ENCODE peak calls at places on chromosome 5, in six cellular contexts. One of them, this sample, is unnamed.
A peak's percentile ranks its signal among the peaks of the same experiment; 100 is the strongest.

GRCh38 chr5:37814699-37815098 is 25.1 kb downstream of the GDNF start:
- DNase-seq in GM23338: no peak
- DNase-seq in HFFc6: no peak
- DNase-seq in OCI-LY7: no peak
- DNase-seq in BJ: no peak
- DNase-seq in A549: no peak
- DNase-seq in this sample: no peak

GRCh38 chr5:172429201-172429940 is 25.0 kb downstream of the SH3PXD2B start:
- DNase-seq in GM23338: no peak
- DNase-seq in HFFc6: peak; percentile 70
- DNase-seq in OCI-LY7: no peak
- DNase-seq in BJ: peak; percentile 89
- DNase-seq in A549: no peak
- DNase-seq in this sample: no peak

GRCh38 chr5:169607882-169608281 is 24.3 kb downstream of the SPDL1 start:
- DNase-seq in GM23338: no peak
- DNase-seq in HFFc6: no peak
- DNase-seq in OCI-LY7: no peak
- DNase-seq in BJ: no peak
- DNase-seq in A549: no peak
- DNase-seq in this sample: no peak

GRCh38 chr5:61675015-61675692 is 343.1 kb downstream of the ZSWIM6 start:
- DNase-seq in GM23338: peak; percentile 41
- DNase-seq in HFFc6: no peak
- DNase-seq in OCI-LY7: no peak
- DNase-seq in BJ: no peak
- DNase-seq in A549: peak; percentile 9
- DNase-seq in this sample: no peak

GRCh38 chr5:2375796-2376195 is 375.7 kb downstream of the IRX2 start:
- DNase-seq in GM23338: no peak
- DNase-seq in HFFc6: no peak
- DNase-seq in OCI-LY7: no peak
- DNase-seq in BJ: no peak
- DNase-seq in A549: no peak
- DNase-seq in this sample: no peak

GRCh38 chr5:40165789-40166728 is 513.7 kb upstream of the PTGER4 start:
- DNase-seq in GM23338: peak; percentile 24
- DNase-seq in HFFc6: peak; percentile 11
- DNase-seq in OCI-LY7: no peak
- DNase-seq in BJ: no peak
- DNase-seq in A549: peak; percentile 15
- DNase-seq in this sample: peak; percentile 7

GRCh38 chr5:67156976-67157583 is 39.5 kb downstream of the CD180 start:
- DNase-seq in GM23338: peak; percentile 64
- DNase-seq in HFFc6: peak; percentile 6
- DNase-seq in OCI-LY7: peak; percentile 68
- DNase-seq in BJ: no peak
- DNase-seq in A549: peak; percentile 47
- DNase-seq in this sample: peak; percentile 67

GRCh38 chr5:105978011-105978410 is 1692.7 kb downstream of the EFNA5 start:
- DNase-seq in GM23338: no peak
- DNase-seq in HFFc6: no peak
- DNase-seq in OCI-LY7: no peak
- DNase-seq in BJ: no peak
- DNase-seq in A549: no peak
- DNase-seq in this sample: no peak

GRCh38 chr5:43008369-43009158 is 31.6 kb downstream of the ANXA2R start:
- DNase-seq in GM23338: peak; percentile 96
- DNase-seq in HFFc6: peak; percentile 89
- DNase-seq in OCI-LY7: peak; percentile 96
- DNase-seq in BJ: no peak
- DNase-seq in A549: peak; percentile 98
- DNase-seq in this sample: peak; percentile 95
- TF ChIP-seq CTCF in GM23338: no peak
- TF ChIP-seq CTCF in HFFc6: peak; percentile 30
- TF ChIP-seq CTCF in OCI-LY7: peak; percentile 66
- TF ChIP-seq CTCF in BJ: no peak
- TF ChIP-seq CTCF in A549: peak; percentile 34
- TF ChIP-seq CTCF in this sample: no peak

GRCh38 chr5:159185773-159186172 is 23.6 kb downstream of the RNF145 start:
- DNase-seq in GM23338: no peak
- DNase-seq in HFFc6: no peak
- DNase-seq in OCI-LY7: no peak
- DNase-seq in BJ: no peak
- DNase-seq in A549: no peak
- DNase-seq in this sample: no peak
- TF ChIP-seq CTCF in GM23338: no peak
- TF ChIP-seq CTCF in HFFc6: no peak
- TF ChIP-seq CTCF in OCI-LY7: no peak
- TF ChIP-seq CTCF in BJ: no peak
- TF ChIP-seq CTCF in A549: no peak
- TF ChIP-seq CTCF in this sample: no peak

DNA sequence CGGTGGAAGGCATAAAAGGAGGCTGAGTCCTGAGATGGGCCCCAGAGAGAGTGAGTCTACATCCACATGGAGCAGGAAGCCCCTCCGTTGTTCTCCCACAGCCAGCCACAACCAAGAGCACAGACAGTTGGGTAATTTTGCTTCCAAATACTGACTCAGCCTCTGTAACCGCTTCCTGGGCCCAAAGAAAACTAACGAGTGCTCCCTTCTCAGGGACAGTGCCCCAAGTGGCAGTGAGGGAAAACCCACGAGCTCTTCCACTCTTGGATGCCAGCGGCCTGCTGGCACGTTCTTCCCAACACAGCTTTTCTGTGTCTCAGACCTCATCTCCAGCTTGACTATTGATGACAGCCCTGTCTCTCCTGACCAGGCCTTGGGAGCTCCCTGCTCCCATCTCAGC is 207.6 kb downstream of the FSTL4 start:
- DNase-seq in GM23338: peak; percentile 61
- DNase-seq in HFFc6: peak; percentile 8
- DNase-seq in OCI-LY7: no peak
- DNase-seq in BJ: no peak
- DNase-seq in A549: peak; percentile 13
- DNase-seq in this sample: peak; percentile 25
- TF ChIP-seq CTCF in GM23338: peak; percentile 38
- TF ChIP-seq CTCF in HFFc6: peak; percentile 37
- TF ChIP-seq CTCF in OCI-LY7: peak; percentile 37
- TF ChIP-seq CTCF in BJ: no peak
- TF ChIP-seq CTCF in A549: no peak
- TF ChIP-seq CTCF in this sample: no peak

GRCh38 chr5:159331099-159331973 is 1.0 kb upstream of the IL12B start:
- DNase-seq in GM23338: peak; percentile 71
- DNase-seq in HFFc6: peak; percentile 26
- DNase-seq in OCI-LY7: peak; percentile 73
- DNase-seq in BJ: no peak
- DNase-seq in A549: peak; percentile 71
- DNase-seq in this sample: peak; percentile 82

GRCh38 chr5:159332800-159333563 is 2.7 kb upstream of the IL12B start:
- DNase-seq in GM23338: no peak
- DNase-seq in HFFc6: no peak
- DNase-seq in OCI-LY7: peak; percentile 75
- DNase-seq in BJ: no peak
- DNase-seq in A549: no peak
- DNase-seq in this sample: no peak

GRCh38 chr5:159324986-159325385 is 5.3 kb downstream of the IL12B start:
- DNase-seq in GM23338: no peak
- DNase-seq in HFFc6: no peak
- DNase-seq in OCI-LY7: no peak
- DNase-seq in BJ: no peak
- DNase-seq in A549: no peak
- DNase-seq in this sample: no peak

GRCh38 chr5:159324097-159324760 is 6.1 kb downstream of the IL12B start:
- DNase-seq in GM23338: no peak
- DNase-seq in HFFc6: peak; percentile 79
- DNase-seq in OCI-LY7: no peak
- DNase-seq in BJ: peak; percentile 48
- DNase-seq in A549: no peak
- DNase-seq in this sample: no peak

GRCh38 chr5:159330131-159330530 is at the start of gene IL12B:
- DNase-seq in GM23338: no peak
- DNase-seq in HFFc6: peak; percentile 19
- DNase-seq in OCI-LY7: no peak
- DNase-seq in BJ: no peak
- DNase-seq in A549: no peak
- DNase-seq in this sample: no peak
- TF ChIP-seq CTCF in GM23338: no peak
- TF ChIP-seq CTCF in HFFc6: no peak
- TF ChIP-seq CTCF in OCI-LY7: no peak
- TF ChIP-seq CTCF in BJ: no peak
- TF ChIP-seq CTCF in A549: no peak
- TF ChIP-seq CTCF in this sample: no peak

GRCh38 chr5:176743828-176744583 is 66.4 kb upstream of the UNC5A start:
- DNase-seq in GM23338: no peak
- DNase-seq in HFFc6: no peak
- DNase-seq in OCI-LY7: no peak
- DNase-seq in BJ: no peak
- DNase-seq in A549: no peak
- DNase-seq in this sample: no peak

GRCh38 chr5:176742246-176743105 is 67.9 kb upstream of the UNC5A start:
- DNase-seq in GM23338: no peak
- DNase-seq in HFFc6: no peak
- DNase-seq in OCI-LY7: no peak
- DNase-seq in BJ: no peak
- DNase-seq in A549: no peak
- DNase-seq in this sample: no peak

GRCh38 chr5:176743136-176743827 is 67.1 kb upstream of the UNC5A start:
- DNase-seq in GM23338: peak; percentile 67
- DNase-seq in HFFc6: no peak
- DNase-seq in OCI-LY7: no peak
- DNase-seq in BJ: no peak
- DNase-seq in A549: no peak
- DNase-seq in this sample: no peak

GRCh38 chr5:176741566-176742211 is 68.7 kb upstream of the UNC5A start:
- DNase-seq in GM23338: no peak
- DNase-seq in HFFc6: no peak
- DNase-seq in OCI-LY7: no peak
- DNase-seq in BJ: no peak
- DNase-seq in A549: no peak
- DNase-seq in this sample: no peak

GRCh38 chr5:176744584-176744965 is 65.8 kb upstream of the UNC5A start:
- DNase-seq in GM23338: peak; percentile 72
- DNase-seq in HFFc6: no peak
- DNase-seq in OCI-LY7: no peak
- DNase-seq in BJ: no peak
- DNase-seq in A549: no peak
- DNase-seq in this sample: no peak
- TF ChIP-seq CTCF in GM23338: peak; percentile 75
- TF ChIP-seq CTCF in HFFc6: peak; percentile 61
- TF ChIP-seq CTCF in OCI-LY7: peak; percentile 64
- TF ChIP-seq CTCF in BJ: no peak
- TF ChIP-seq CTCF in A549: peak; percentile 32
- TF ChIP-seq CTCF in this sample: peak; percentile 38

DNA sequence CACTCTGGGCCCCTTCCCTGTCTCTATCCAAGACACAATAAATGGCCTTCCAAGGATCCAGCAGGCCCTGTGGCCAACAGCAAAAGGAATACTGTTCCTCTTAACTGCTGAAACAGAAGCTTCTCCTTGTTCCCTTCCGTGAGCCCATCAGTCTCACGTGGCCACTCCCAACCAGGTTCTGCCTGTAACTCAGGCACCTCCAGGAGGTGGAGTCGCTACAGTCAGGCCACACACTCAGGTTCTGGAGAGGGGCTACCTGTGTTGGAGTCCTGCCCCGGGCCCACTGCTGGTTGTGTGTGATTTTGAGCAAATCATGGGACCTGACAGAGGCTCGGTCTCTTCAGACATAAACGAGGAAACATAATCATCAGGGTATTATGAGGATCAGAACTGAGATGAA is 10.3 kb downstream of the FAT2 start:
- DNase-seq in GM23338: peak; percentile 25
- DNase-seq in HFFc6: no peak
- DNase-seq in OCI-LY7: no peak
- DNase-seq in BJ: no peak
- DNase-seq in A549: no peak
- DNase-seq in this sample: no peak
- TF ChIP-seq CTCF in GM23338: no peak
- TF ChIP-seq CTCF in HFFc6: no peak
- TF ChIP-seq CTCF in OCI-LY7: no peak
- TF ChIP-seq CTCF in BJ: no peak
- TF ChIP-seq CTCF in A549: no peak
- TF ChIP-seq CTCF in this sample: no peak

This sample was measured in activated CD8-positive, alpha-beta T cell treated with anti-CD3 and anti-CD28 coated beads for 36 hours.